ENCODE peak calls at places on chromosomes 13 and 19, in four cellular contexts. One of them, this sample, is unnamed.

GRCh38 chr13:107881362-107881761 is 334.0 kb downstream of the LIG4 start:
- DNase-seq in transverse colon: no peak
- DNase-seq in heart left ventricle: no peak
- DNase-seq in NT2/D1: no peak
- DNase-seq in this sample: no peak

GRCh38 chr19:10503002-10503789 is at the start of gene KEAP1:
- DNase-seq in transverse colon: peak; percentile 67
- DNase-seq in heart left ventricle: no peak
- DNase-seq in NT2/D1: no peak
- DNase-seq in this sample: peak; percentile 64

GRCh38 chr13:57829496-57829895 is 198.0 kb downstream of the PCDH17 start:
- DNase-seq in transverse colon: no peak
- DNase-seq in heart left ventricle: no peak
- DNase-seq in NT2/D1: no peak
- DNase-seq in this sample: no peak

GRCh38 chr19:46499692-46500091 is 4.0 kb upstream of the PNMA8B start:
- DNase-seq in transverse colon: no peak
- DNase-seq in heart left ventricle: no peak
- DNase-seq in NT2/D1: no peak
- DNase-seq in this sample: no peak

GRCh38 chr13:21012841-21013681 is 48.3 kb downstream of the LATS2 start:
- DNase-seq in transverse colon: no peak
- DNase-seq in heart left ventricle: no peak
- DNase-seq in NT2/D1: no peak
- DNase-seq in this sample: no peak

GRCh38 chr19:31110331-31110730 is 238.9 kb downstream of the TSHZ3 start:
- DNase-seq in transverse colon: no peak
- DNase-seq in heart left ventricle: no peak
- DNase-seq in NT2/D1: no peak
- DNase-seq in this sample: no peak

GRCh38 chr13:98507060-98507797 is 69.7 kb downstream of the STK24 start:
- DNase-seq in transverse colon: peak; percentile 62
- DNase-seq in heart left ventricle: peak; percentile 81
- DNase-seq in NT2/D1: peak; percentile 85
- DNase-seq in this sample: peak; percentile 19

GRCh38 chr19:5585461-5586299 is 17.9 kb upstream of the TINCR start:
- DNase-seq in transverse colon: no peak
- DNase-seq in heart left ventricle: peak; percentile 36
- DNase-seq in NT2/D1: peak; percentile 57
- DNase-seq in this sample: no peak

GRCh38 chr13:105442941-105443340 is 1092.5 kb downstream of the EFNB2 start:
- DNase-seq in transverse colon: no peak
- DNase-seq in heart left ventricle: no peak
- DNase-seq in NT2/D1: no peak
- DNase-seq in this sample: no peak

GRCh38 chr19:3233831-3234230 is 9.4 kb downstream of the CELF5 start:
- DNase-seq in transverse colon: no peak
- DNase-seq in heart left ventricle: no peak
- DNase-seq in NT2/D1: no peak
- DNase-seq in this sample: no peak

GRCh38 chr19:4140237-4140711 is 13.2 kb upstream of the CREB3L3 start:
- DNase-seq in transverse colon: peak; percentile 56
- DNase-seq in heart left ventricle: peak; percentile 48
- DNase-seq in NT2/D1: peak; percentile 77
- DNase-seq in this sample: peak; percentile 67

GRCh38 chr13:75812751-75813181 is 176.6 kb downstream of the LMO7 start:
- DNase-seq in transverse colon: no peak
- DNase-seq in heart left ventricle: no peak
- DNase-seq in NT2/D1: no peak
- DNase-seq in this sample: no peak

GRCh38 chr13:95708390-95708774 is 31.4 kb downstream of the DNAJC3 start:
- DNase-seq in transverse colon: no peak
- DNase-seq in heart left ventricle: no peak
- DNase-seq in NT2/D1: no peak
- DNase-seq in this sample: no peak

GRCh38 chr13:86085890-86086289 is 286.7 kb upstream of the SLITRK6 start:
- DNase-seq in transverse colon: no peak
- DNase-seq in heart left ventricle: no peak
- DNase-seq in NT2/D1: no peak
- DNase-seq in this sample: no peak

GRCh38 chr19:32407004-32407992 is 1.7 kb downstream of the DPY19L3 start:
- DNase-seq in transverse colon: peak; percentile 12
- DNase-seq in heart left ventricle: peak; percentile 41
- DNase-seq in NT2/D1: no peak
- DNase-seq in this sample: no peak

GRCh38 chr13:29522044-29522685 is 73.3 kb downstream of the SLC7A1 start:
- DNase-seq in transverse colon: no peak
- DNase-seq in heart left ventricle: no peak
- DNase-seq in NT2/D1: no peak
- DNase-seq in this sample: no peak

GRCh38 chr13:42561752-42562467 is 12.0 kb upstream of the TNFSF11 start:
- DNase-seq in transverse colon: no peak
- DNase-seq in heart left ventricle: no peak
- DNase-seq in NT2/D1: no peak
- DNase-seq in this sample: no peak

GRCh38 chr13:80955487-80955886 is 614.6 kb upstream of the SPRY2 start:
- DNase-seq in transverse colon: no peak
- DNase-seq in heart left ventricle: no peak
- DNase-seq in NT2/D1: no peak
- DNase-seq in this sample: no peak

GRCh38 chr13:93217701-93218100 is 8.9 kb upstream of the GPC6 start:
- DNase-seq in transverse colon: no peak
- DNase-seq in heart left ventricle: no peak
- DNase-seq in NT2/D1: no peak
- DNase-seq in this sample: no peak

GRCh38 chr13:42707596-42707995 is 73.8 kb upstream of the FAM216B start:
- DNase-seq in transverse colon: no peak
- DNase-seq in heart left ventricle: no peak
- DNase-seq in NT2/D1: no peak
- DNase-seq in this sample: no peak

GRCh38 chr13:110867380-110867779 is 47.5 kb downstream of the ANKRD10 start:
- DNase-seq in transverse colon: no peak
- DNase-seq in heart left ventricle: no peak
- DNase-seq in NT2/D1: no peak
- DNase-seq in this sample: no peak

GRCh38 chr13:110869231-110869804 is 45.6 kb downstream of the ANKRD10 start:
- DNase-seq in transverse colon: no peak
- DNase-seq in heart left ventricle: peak; percentile 47
- DNase-seq in NT2/D1: no peak
- DNase-seq in this sample: no peak

GRCh38 chr13:110868631-110869165 is 46.2 kb downstream of the ANKRD10 start:
- DNase-seq in transverse colon: no peak
- DNase-seq in heart left ventricle: no peak
- DNase-seq in NT2/D1: no peak
- DNase-seq in this sample: no peak

GRCh38 chr13:110872034-110872767 is 42.7 kb downstream of the ANKRD10 start:
- DNase-seq in transverse colon: no peak
- DNase-seq in heart left ventricle: no peak
- DNase-seq in NT2/D1: no peak
- DNase-seq in this sample: no peak

DNA sequence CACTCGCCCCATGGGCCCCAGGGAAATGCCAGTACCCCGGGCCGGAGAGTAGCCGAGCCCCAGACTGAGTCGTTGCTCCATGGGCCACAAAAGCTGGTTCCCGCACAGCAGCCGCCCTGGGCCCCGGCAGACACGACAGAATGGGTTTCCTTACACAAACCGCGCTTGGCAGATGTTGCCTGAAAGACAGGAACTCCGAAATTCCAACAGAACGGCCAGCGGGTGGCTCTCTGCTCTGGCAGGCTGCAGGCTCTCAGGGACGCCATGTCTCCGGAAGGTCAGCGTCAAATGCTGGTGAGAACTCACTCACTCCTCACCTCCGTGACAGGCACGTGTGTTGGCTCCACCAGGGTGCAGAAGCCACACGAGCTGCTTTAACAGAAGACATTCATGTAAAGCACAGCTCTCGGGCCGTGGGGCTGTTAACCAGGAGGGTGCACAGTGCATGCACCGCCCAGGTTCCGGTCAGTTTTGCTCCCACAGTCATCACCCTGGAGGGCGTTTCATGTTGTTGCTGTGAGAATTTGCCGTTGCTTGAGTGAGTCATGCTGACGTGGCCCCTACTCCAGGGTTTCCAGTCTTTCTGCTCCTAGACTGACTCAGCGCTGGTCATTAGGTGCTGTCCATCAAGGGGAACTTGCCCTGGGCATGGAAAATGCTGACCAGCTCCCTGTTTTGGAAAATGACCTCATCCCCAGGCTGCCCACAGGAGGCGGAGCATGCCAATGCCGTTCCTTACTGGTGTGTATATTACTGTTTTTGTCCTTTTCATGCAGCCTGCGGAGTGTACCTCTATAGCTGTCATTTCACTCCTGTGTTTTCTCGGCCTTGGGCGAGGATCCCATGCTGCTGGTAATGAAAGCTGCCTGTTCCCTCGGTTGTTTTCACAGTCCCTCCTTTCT is 44.8 kb downstream of the ANKRD10 start:
- DNase-seq in transverse colon: peak; percentile 74
- DNase-seq in heart left ventricle: peak; percentile 97
- DNase-seq in NT2/D1: no peak
- DNase-seq in this sample: peak; percentile 78
- H3K4me3 ChIP-seq in transverse colon: no peak overlapping the region
- H3K4me3 ChIP-seq in heart left ventricle: peak overlapping the region; percentile 49
- H3K4me3 ChIP-seq in NT2/D1: no peak overlapping the region
- H3K4me3 ChIP-seq in this sample: peak overlapping the region; percentile 23

DNA sequence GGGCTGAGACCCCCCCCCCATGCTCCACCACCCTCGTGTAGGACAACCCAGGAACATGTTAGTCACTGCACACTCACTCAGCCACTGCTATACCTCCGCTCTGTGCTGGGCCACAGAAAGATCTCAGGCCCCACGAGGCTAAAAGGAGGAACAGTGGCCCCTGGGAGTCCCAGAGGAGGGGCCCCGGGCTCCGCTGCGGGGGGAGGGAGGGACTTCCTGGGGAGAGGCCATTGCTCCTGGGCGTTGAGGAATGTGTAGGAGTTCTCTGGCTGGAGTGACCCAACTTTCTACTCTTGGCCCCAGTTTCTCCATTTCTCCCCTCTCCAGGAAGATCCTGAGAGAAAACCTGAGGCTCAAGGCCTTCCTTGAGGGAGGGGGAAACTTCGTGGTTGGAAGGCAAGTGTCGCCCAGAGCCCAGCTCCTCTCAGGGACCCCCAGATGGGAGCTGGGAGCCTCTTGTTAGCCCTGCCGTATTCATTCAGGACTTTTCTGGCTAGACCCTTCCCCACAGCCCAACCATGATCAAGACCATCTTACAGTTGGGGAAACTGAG is 13.6 kb downstream of the ONECUT3 start:
- DNase-seq in transverse colon: no peak
- DNase-seq in heart left ventricle: no peak
- DNase-seq in NT2/D1: no peak
- DNase-seq in this sample: no peak
- H3K27me3 ChIP-seq in transverse colon: peaks cover 100% of the 10 kb centered on the region
- H3K27me3 ChIP-seq in heart left ventricle: peaks cover 98% of the 10 kb centered on the region
- H3K27me3 ChIP-seq in NT2/D1: peaks cover 62% of the 10 kb centered on the region
- H3K27me3 ChIP-seq in this sample: no peaks in the 10 kb centered on the region

GRCh38 chr19:6834433-6834832 is 52.9 kb upstream of the ADGRE1 start:
- DNase-seq in transverse colon: no peak
- DNase-seq in heart left ventricle: no peak
- DNase-seq in NT2/D1: no peak
- DNase-seq in this sample: no peak

GRCh38 chr19:6835501-6835900 is 51.9 kb upstream of the ADGRE1 start:
- DNase-seq in transverse colon: no peak
- DNase-seq in heart left ventricle: no peak
- DNase-seq in NT2/D1: no peak
- DNase-seq in this sample: no peak

GRCh38 chr19:6833166-6833790 is 54.1 kb upstream of the ADGRE1 start:
- DNase-seq in transverse colon: no peak
- DNase-seq in heart left ventricle: no peak
- DNase-seq in NT2/D1: no peak
- DNase-seq in this sample: no peak

GRCh38 chr19:6838062-6838655 is 49.2 kb upstream of the ADGRE1 start:
- DNase-seq in transverse colon: no peak
- DNase-seq in heart left ventricle: no peak
- DNase-seq in NT2/D1: no peak
- DNase-seq in this sample: no peak

DNA sequence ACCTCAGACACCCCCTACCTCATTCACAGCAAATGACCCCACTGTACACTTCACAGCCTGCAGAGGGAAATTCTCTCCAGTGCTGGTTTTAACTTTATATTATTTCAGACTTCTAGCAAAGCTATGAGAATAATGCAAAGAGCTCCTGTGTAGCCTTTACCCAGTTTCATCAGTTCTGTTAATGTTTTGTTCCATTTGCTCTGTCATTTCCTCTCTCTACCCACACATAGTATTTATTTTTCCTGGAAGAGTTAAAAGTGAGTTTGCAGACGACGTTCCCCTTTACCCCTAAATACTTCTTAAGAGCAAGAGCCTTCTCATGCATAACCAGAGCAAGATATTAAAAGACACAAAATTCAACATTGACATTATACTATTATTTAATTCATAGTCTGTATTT is 49.9 kb upstream of the ADGRE1 start:
- DNase-seq in transverse colon: no peak
- DNase-seq in heart left ventricle: no peak
- DNase-seq in NT2/D1: no peak
- DNase-seq in this sample: no peak
- H3K4me3 ChIP-seq in transverse colon: no peak overlapping the region
- H3K4me3 ChIP-seq in heart left ventricle: no peak overlapping the region
- H3K4me3 ChIP-seq in NT2/D1: no peak overlapping the region
- H3K4me3 ChIP-seq in this sample: no peak overlapping the region

GRCh38 chr19:17873661-17874422 is 2.1 kb downstream of the SLC5A5 start:
- DNase-seq in transverse colon: peak; percentile 53
- DNase-seq in heart left ventricle: no peak
- DNase-seq in NT2/D1: peak; percentile 75
- DNase-seq in this sample: peak; percentile 79
- H3K27me3 ChIP-seq in transverse colon: peaks cover 76% of the 10 kb centered on the region
- H3K27me3 ChIP-seq in heart left ventricle: peaks cover 67% of the 10 kb centered on the region
- H3K27me3 ChIP-seq in NT2/D1: peaks cover 35% of the 10 kb centered on the region
- H3K27me3 ChIP-seq in this sample: peaks cover 33% of the 10 kb centered on the region

DNA sequence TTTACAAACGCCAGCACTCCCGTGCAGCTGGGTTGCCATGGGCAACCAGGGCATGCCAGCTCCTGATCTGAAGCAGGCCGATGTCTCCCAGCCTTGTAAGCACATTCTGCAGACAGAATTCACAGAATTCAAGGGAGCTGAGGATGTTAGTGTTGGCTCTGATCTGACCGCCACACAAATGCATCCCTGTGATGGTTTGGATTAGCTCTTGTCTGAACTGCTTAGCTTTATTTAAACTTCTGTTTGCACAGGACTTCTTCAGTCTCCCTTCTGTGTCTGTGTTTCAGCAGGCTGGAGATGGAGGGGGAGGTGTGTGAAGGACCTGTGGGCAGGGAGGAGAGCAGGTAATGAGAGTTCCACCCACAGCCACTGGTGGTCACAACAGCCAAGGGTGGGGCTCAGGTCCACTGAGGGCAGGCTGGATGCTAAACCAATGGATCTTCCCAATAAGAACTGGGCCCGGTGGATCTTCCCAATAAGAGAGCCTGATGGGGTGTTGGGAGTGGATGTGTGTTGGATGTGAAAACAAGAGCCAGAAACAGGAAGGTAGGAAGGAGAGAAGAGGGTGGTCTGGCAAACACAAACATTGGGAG is 66.2 kb downstream of the TEX26 start:
- DNase-seq in transverse colon: no peak
- DNase-seq in heart left ventricle: no peak
- DNase-seq in NT2/D1: no peak
- DNase-seq in this sample: no peak
- H3K4me3 ChIP-seq in transverse colon: no peak overlapping the region
- H3K4me3 ChIP-seq in heart left ventricle: no peak overlapping the region
- H3K4me3 ChIP-seq in NT2/D1: no peak overlapping the region
- H3K4me3 ChIP-seq in this sample: no peak overlapping the region